ENCODE peak calls at places on chromosomes 7 and 10, in eight cellular contexts. C, I, G, T, D, K, F and X are unnamed samples.

GRCh38 chr7:124452176-124452575 is 313.4 kb downstream of the GPR37 start:
- DNase-seq in K (no peak), C (no peak), T (no peak), G (no peak), I (no peak), F (no peak), D (no peak), X (no peak)

GRCh38 chr10:42962120-42962901 is 114.6 kb upstream of the RET start:
- DNase-seq in D (peak; percentile 55), F (peak; percentile 8), I (no peak), K (peak; percentile 39), G (peak; percentile 31), T (peak; percentile 60), C (no peak), X (no peak)

GRCh38 chr7:112723416-112723815 is 66.8 kb downstream of the TMEM168 start:
- DNase-seq in G (no peak), F (no peak), C (peak; percentile 15), T (no peak), D (no peak), I (no peak), K (no peak), X (no peak)

GRCh38 chr7:94907026-94907419 is 371 bp upstream of the PPP1R9A start:
- DNase-seq in C (no peak), T (no peak), I (no peak), G (no peak), D (no peak), F (no peak), K (no peak), X (no peak)

GRCh38 chr10:51073461-51074237 is 638 bp upstream of the PRKG1 start:
- DNase-seq in T (peak; percentile 32), G (no peak), I (no peak), C (no peak), F (peak; percentile 37), K (no peak), D (peak; percentile 60), X (no peak)

GRCh38 chr10:71978988-71979691 is 14.9 kb downstream of the CHST3 start:
- DNase-seq in C (no peak), F (no peak), D (peak; percentile 45), T (no peak), K (no peak), G (no peak), I (no peak), X (no peak)

GRCh38 chr10:18097524-18097923 is 42.7 kb upstream of the CACNB2 start:
- DNase-seq in G (no peak), T (no peak), C (no peak), K (no peak), I (no peak), F (no peak), D (no peak), X (no peak)

GRCh38 chr7:124784879-124785818 is 19.6 kb upstream of the GPR37 start:
- DNase-seq in G (peak; percentile 32), I (no peak), C (peak; percentile 65), T (no peak), F (peak; percentile 56), K (no peak), D (no peak), X (no peak)

GRCh38 chr10:84138478-84139125 is 707 bp upstream of the GHITM start:
- DNase-seq in F (peak; percentile 48), C (no peak), K (peak; percentile 53), T (no peak), D (no peak), G (no peak), I (no peak), X (peak; percentile 34)

GRCh38 chr10:93595378-93596288 is 5.4 kb downstream of the RBP4 start:
- DNase-seq in T (no peak), G (no peak), D (no peak), F (no peak), K (no peak), I (no peak), C (no peak), X (no peak)

GRCh38 chr10:131099028-131099427 is 212.5 kb downstream of the TCERG1L start:
- DNase-seq in D (no peak), T (no peak), K (peak; percentile 22), F (no peak), G (no peak), C (no peak), I (no peak), X (no peak)

GRCh38 chr10:130914377-130914776 is 397.1 kb downstream of the TCERG1L start:
- DNase-seq in C (no peak), I (no peak), G (no peak), T (no peak), D (no peak), F (no peak), K (no peak), X (no peak)

GRCh38 chr7:112596260-112596659 is 115.5 kb downstream of the LSMEM1 start:
- DNase-seq in G (no peak), C (no peak), K (no peak), I (no peak), D (no peak), T (no peak), F (no peak), X (no peak)

GRCh38 chr10:340646-341045 is 205.4 kb downstream of the ZMYND11 start:
- DNase-seq in F (no peak), C (no peak), G (no peak), D (no peak), T (no peak), I (no peak), K (no peak), X (no peak)

GRCh38 chr7:85529831-85530230 is 343.0 kb upstream of the SEMA3D start:
- DNase-seq in T (no peak), D (no peak), I (no peak), G (no peak), F (no peak), K (no peak), C (no peak), X (no peak)

GRCh38 chr7:1979591-1980560 is 252.9 kb downstream of the MAD1L1 start:
- DNase-seq in C (no peak), D (peak; percentile 63), I (peak; percentile 27), G (no peak), F (no peak), T (no peak), K (peak; percentile 40), X (no peak)

GRCh38 chr10:47340613-47341170 is 7.5 kb upstream of the RBP3 start:
- DNase-seq in C (peak; percentile 15), T (peak; percentile 46), K (no peak), D (no peak), F (peak; percentile 68), G (peak; percentile 44), I (no peak), X (peak; percentile 66)

GRCh38 chr10:36256905-36257304 is 614.8 kb upstream of the FZD8 start:
- DNase-seq in D (no peak), F (no peak), K (no peak), T (no peak), I (no peak), C (no peak), G (no peak), X (no peak)

GRCh38 chr10:95558593-95559320 is 2.4 kb downstream of the SORBS1 start:
- DNase-seq in G (no peak), C (no peak), F (no peak), I (no peak), T (no peak), D (no peak), K (no peak), X (no peak)

GRCh38 chr10:128624656-128625530 is 498.7 kb upstream of the MKI67 start:
- DNase-seq in C (no peak), I (no peak), K (no peak), G (no peak), F (no peak), T (no peak), D (no peak), X (no peak)

GRCh38 chr10:126372359-126372758 is 15.9 kb downstream of the ADAM12 start:
- DNase-seq in F (no peak), K (no peak), T (no peak), I (no peak), G (no peak), D (no peak), C (no peak), X (no peak)

GRCh38 chr10:69629897-69630650 is at the start of gene FAM241B:
- DNase-seq in F (peak; percentile 80), I (no peak), T (peak; percentile 38), C (no peak), G (no peak), D (peak; percentile 94), K (peak; percentile 85), X (peak; percentile 78)

GRCh38 chr10:117590516-117590915 is 48.0 kb downstream of the EMX2 start:
- DNase-seq in D (no peak), K (no peak), G (no peak), F (no peak), T (no peak), I (no peak), C (no peak), X (no peak)

GRCh38 chr10:109895095-109895818 is 28.1 kb downstream of the XPNPEP1 start:
- DNase-seq in T (peak; percentile 70), C (no peak), D (no peak), F (peak; percentile 36), K (no peak), G (no peak), I (no peak), X (no peak)

GRCh38 chr7:143391462-143392404 is 10.6 kb downstream of the ZYX start:
- DNase-seq in C (peak; percentile 63), D (peak; percentile 81), I (no peak), F (peak; percentile 60), T (peak; percentile 64), G (no peak), K (no peak), X (no peak)

GRCh38 chr10:119893845-119894427 is 1.4 kb downstream of the SEC23IP start:
- DNase-seq in T (no peak), K (no peak), D (no peak), G (no peak), I (no peak), C (no peak), F (no peak), X (no peak)
- TF ChIP-seq CTCF in T (no peak), K (no peak), D (no peak), G (no peak), I (no peak), C (no peak), F (no peak), X (no peak)

DNA sequence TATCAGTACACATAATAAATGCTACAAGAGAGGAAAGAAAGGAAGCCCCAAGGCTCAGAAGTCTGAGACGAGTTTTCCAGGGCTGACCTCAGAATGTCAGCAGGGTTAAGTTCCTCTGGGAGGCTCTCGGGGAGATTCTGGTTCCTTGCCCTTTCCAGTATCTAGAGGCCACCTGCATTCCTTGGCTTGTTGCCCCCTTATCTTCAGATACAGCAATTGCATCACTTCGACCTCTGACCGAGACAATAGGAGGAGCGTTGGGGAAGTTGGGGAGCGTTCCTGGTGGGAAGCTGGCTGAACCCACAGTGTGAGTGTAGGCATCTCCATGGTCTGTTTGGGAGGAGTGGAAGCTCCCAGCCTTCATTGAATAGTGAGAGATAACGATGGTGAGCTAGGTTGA is 72.0 kb upstream of the MTPN start:
- DNase-seq in G (no peak), T (no peak), C (no peak), K (no peak), F (no peak), D (no peak), I (no peak), X (no peak)
- H3K27ac ChIP-seq in G (no peak overlapping the region), T (no peak overlapping the region), C (no peak overlapping the region), K (no peak overlapping the region), F (no peak overlapping the region), D (no peak overlapping the region), I (no peak overlapping the region), X (no peak overlapping the region)

GRCh38 chr7:141415999-141416398 is 135.2 kb upstream of the AGK start:
- DNase-seq in I (no peak), C (no peak), G (no peak), T (no peak), F (no peak), D (no peak), K (no peak), X (no peak)
- H3K27me3 ChIP-seq in I (no peaks in the 10 kb centered on the region), C (no peaks in the 10 kb centered on the region), G (peaks cover 7% of the 10 kb centered on the region), T (no peaks in the 10 kb centered on the region), F (no peaks in the 10 kb centered on the region), D (no peaks in the 10 kb centered on the region), K (no peaks in the 10 kb centered on the region), X (peaks cover 4% of the 10 kb centered on the region)

GRCh38 chr10:124418726-124419501 is at the start of gene OAT:
- DNase-seq in T (peak; percentile 96), K (peak; percentile 98), F (peak; percentile 97), I (peak; percentile 86), D (peak; percentile 99), C (peak; percentile 77), G (peak; percentile 84), X (peak; percentile 91)
- TF ChIP-seq CTCF in T (no peak), K (no peak), F (no peak), I (no peak), D (no peak), C (peak; percentile 22), G (no peak), X (no peak)